ENCODE peak calls at places on chromosomes 11 and 22, in five cellular contexts. T is suprapubic skin, R is NB4, U is mucosa of descending colon, O is epithelial cell of esophagus. V is an unnamed sample.

GRCh38 chr22:46019351-46019750 is 42.4 kb upstream of the WNT7B start:
- DNase-seq in T (peak), R (no peak), U (no peak), O (no peak), V (no peak)

GRCh38 chr11:60124802-60125432 is 36.5 kb downstream of the MS4A2 start:
- DNase-seq in T (no peak), R (no peak), U (no peak), O (no peak), V (no peak)

GRCh38 chr11:43948341-43949185 is 6.1 kb downstream of the C11orf96 start:
- DNase-seq in T (peak), R (no peak), U (no peak), O (no peak), V (no peak)

GRCh38 chr11:131663403-131664200 is 293.2 kb downstream of the NTM start:
- DNase-seq in T (no peak), R (no peak), U (no peak), O (no peak), V (no peak)

GRCh38 chr11:127454856-127455255 is 454.3 kb upstream of the KIRREL3 start:
- DNase-seq in T (no peak), R (peak), U (no peak), O (no peak), V (no peak)

GRCh38 chr22:46052801-46053562 is 76.0 kb upstream of the WNT7B start:
- DNase-seq in T (peak), R (no peak), U (peak), O (peak), V (no peak)

GRCh38 chr11:133978816-133979215 is 22.0 kb upstream of the IGSF9B start:
- DNase-seq in T (no peak), R (no peak), U (no peak), O (no peak), V (no peak)

GRCh38 chr11:107263865-107264563 is 193.6 kb downstream of the CWF19L2 start:
- DNase-seq in T (no peak), R (no peak), U (no peak), O (no peak), V (no peak)

GRCh38 chr11:80330302-80330701 is 889.5 kb upstream of the TENM4 start:
- DNase-seq in T (no peak), R (no peak), U (no peak), O (peak), V (no peak)

GRCh38 chr22:32761251-32761903 is 40.1 kb upstream of the TIMP3 start:
- DNase-seq in T (no peak), R (no peak), U (no peak), O (peak), V (peak)

GRCh38 chr11:1131033-1131911 is 26.5 kb upstream of the MUC5AC start:
- DNase-seq in T (no peak), R (no peak), U (no peak), O (no peak), V (no peak)

GRCh38 chr11:68329496-68329895 is 17.1 kb downstream of the LRP5 start:
- DNase-seq in T (no peak), R (no peak), U (no peak), O (no peak), V (no peak)

GRCh38 chr11:105168457-105168856 is 28.9 kb upstream of the CARD18 start:
- DNase-seq in T (no peak), R (no peak), U (no peak), O (peak), V (no peak)

GRCh38 chr11:63567044-63567840 is 4.1 kb upstream of the PLAAT2 start:
- DNase-seq in T (no peak), R (peak), U (no peak), O (peak), V (peak)

GRCh38 chr11:73538381-73538872 is 59.5 kb downstream of the FAM168A start:
- DNase-seq in T (no peak), R (peak), U (no peak), O (no peak), V (no peak)

GRCh38 chr22:28442264-28442950 is 237.2 kb downstream of the TTC28 start:
- DNase-seq in T (peak), R (peak), U (peak), O (peak), V (no peak)

GRCh38 chr22:41524283-41524682 is 20.0 kb downstream of the POLR3H start:
- DNase-seq in T (peak), R (no peak), U (peak), O (no peak), V (no peak)

GRCh38 chr11:7597620-7598019 is 75.7 kb downstream of the CYB5R2 start:
- DNase-seq in T (no peak), R (no peak), U (peak), O (peak), V (no peak)

GRCh38 chr11:65382804-65383368 is 440 bp upstream of the SLC25A45 start:
- DNase-seq in T (no peak), R (no peak), U (peak), O (no peak), V (no peak)

GRCh38 chr11:112977620-112978212 is 16.5 kb downstream of the NCAM1 start:
- DNase-seq in T (no peak), R (peak), U (no peak), O (peak), V (peak)

GRCh38 chr11:33942954-33943353 is 51.1 kb upstream of the LMO2 start:
- DNase-seq in T (no peak), R (peak), U (no peak), O (peak), V (peak)

GRCh38 chr22:35873426-35873825 is 155.2 kb downstream of the RBFOX2 start:
- DNase-seq in T (no peak), R (no peak), U (no peak), O (no peak), V (no peak)

GRCh38 chr11:72745511-72745910 is 6.7 kb downstream of the ARAP1 start:
- DNase-seq in T (no peak), R (no peak), U (no peak), O (no peak), V (no peak)

GRCh38 chr11:1874406-1875092 is 17.1 kb downstream of the PRR33 start:
- DNase-seq in T (no peak), R (no peak), U (peak), O (no peak), V (no peak)

GRCh38 chr11:706439-706956 is 467 bp downstream of the EPS8L2 start:
- DNase-seq in T (no peak), R (no peak), U (peak), O (peak), V (no peak)

GRCh38 chr11:78655561-78655960 is 80.9 kb upstream of the NARS2 start:
- DNase-seq in T (no peak), R (no peak), U (no peak), O (no peak), V (no peak)

GRCh38 chr11:18650353-18650752 is 16.2 kb upstream of the SPTY2D1 start:
- DNase-seq in T (no peak), R (no peak), U (no peak), O (no peak), V (no peak)

GRCh38 chr11:18650859-18651557 is 16.9 kb upstream of the SPTY2D1 start:
- DNase-seq in T (no peak), R (peak), U (peak), O (peak), V (no peak)
- TF ChIP-seq CTCF in T (no peak), R (peak), U (peak), O (peak), V (peak)

GRCh38 chr11:76047766-76048165 is 158.5 kb downstream of the WNT11 start:
- DNase-seq in T (no peak), R (no peak), U (no peak), O (no peak), V (peak)
- H3K4me3 ChIP-seq in T (no peak), R (no peak), U (no peak), O (no peak), V (no peak)

GRCh38 chr11:100978442-100978841 is 151.2 kb downstream of the PGR start:
- DNase-seq in T (no peak), R (no peak), U (no peak), O (no peak), V (no peak)

GRCh38 chr11:100981196-100981824 is 148.3 kb downstream of the PGR start:
- DNase-seq in T (no peak), R (no peak), U (no peak), O (peak), V (no peak)

GRCh38 chr11:100984668-100985067 is 144.9 kb downstream of the PGR start:
- DNase-seq in T (no peak), R (no peak), U (no peak), O (no peak), V (no peak)

GRCh38 chr11:100978942-100979341 is 150.7 kb downstream of the PGR start:
- DNase-seq in T (no peak), R (no peak), U (no peak), O (no peak), V (no peak)

DNA sequence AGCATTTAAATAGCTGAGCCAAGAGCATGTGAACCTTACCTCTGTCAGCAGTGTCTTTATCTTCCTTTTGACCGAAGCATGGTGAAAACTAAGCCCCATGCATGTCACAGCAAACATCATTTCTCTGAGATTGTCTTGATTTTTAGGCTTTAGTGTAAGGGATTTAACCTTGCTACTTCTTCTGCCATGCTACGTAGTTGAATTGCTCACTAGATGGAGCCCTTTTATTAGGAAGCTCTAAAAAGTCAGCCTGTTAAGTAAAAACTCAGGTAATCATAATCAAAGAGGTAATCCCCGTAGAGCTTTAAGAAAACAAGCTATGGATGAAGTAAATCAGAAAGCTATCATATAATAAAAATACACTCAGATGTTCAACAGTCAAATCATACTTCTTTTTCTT is 149.5 kb downstream of the PGR start:
- DNase-seq in T (no peak), R (peak), U (no peak), O (peak), V (no peak)
- TF ChIP-seq CTCF in T (no peak), R (peak), U (no peak), O (peak), V (no peak)

GRCh38 chr11:67280791-67281551 is 8.1 kb upstream of the ANKRD13D start:
- DNase-seq in T (no peak), R (no peak), U (peak), O (no peak), V (no peak)

GRCh38 chr11:67281552-67282150 is 7.5 kb upstream of the ANKRD13D start:
- DNase-seq in T (no peak), R (no peak), U (peak), O (no peak), V (no peak)

GRCh38 chr11:67283490-67283963 is 5.6 kb upstream of the ANKRD13D start:
- DNase-seq in T (no peak), R (peak), U (peak), O (no peak), V (no peak)

GRCh38 chr11:67282876-67283371 is 6.2 kb upstream of the ANKRD13D start:
- DNase-seq in T (no peak), R (no peak), U (peak), O (no peak), V (no peak)

GRCh38 chr11:67282155-67282875 is 6.8 kb upstream of the ANKRD13D start:
- DNase-seq in T (no peak), R (no peak), U (peak), O (no peak), V (no peak)
- H3K4me3 ChIP-seq in T (no peak), R (no peak), U (no peak), O (no peak), V (no peak)

GRCh38 chr11:118792642-118793124 is 1.7 kb upstream of the DDX6 start:
- DNase-seq in T (no peak), R (peak), U (peak), O (peak), V (peak)

GRCh38 chr11:118791961-118792578 is 1.1 kb upstream of the DDX6 start:
- DNase-seq in T (peak), R (peak), U (peak), O (peak), V (no peak)

GRCh38 chr11:118789501-118790356 is 1.2 kb downstream of the DDX6 start:
- DNase-seq in T (no peak), R (peak), U (peak), O (peak), V (no peak)

GRCh38 chr11:118790357-118791014 is 478 bp downstream of the DDX6 start:
- DNase-seq in T (peak), R (peak), U (no peak), O (peak), V (peak)

DNA sequence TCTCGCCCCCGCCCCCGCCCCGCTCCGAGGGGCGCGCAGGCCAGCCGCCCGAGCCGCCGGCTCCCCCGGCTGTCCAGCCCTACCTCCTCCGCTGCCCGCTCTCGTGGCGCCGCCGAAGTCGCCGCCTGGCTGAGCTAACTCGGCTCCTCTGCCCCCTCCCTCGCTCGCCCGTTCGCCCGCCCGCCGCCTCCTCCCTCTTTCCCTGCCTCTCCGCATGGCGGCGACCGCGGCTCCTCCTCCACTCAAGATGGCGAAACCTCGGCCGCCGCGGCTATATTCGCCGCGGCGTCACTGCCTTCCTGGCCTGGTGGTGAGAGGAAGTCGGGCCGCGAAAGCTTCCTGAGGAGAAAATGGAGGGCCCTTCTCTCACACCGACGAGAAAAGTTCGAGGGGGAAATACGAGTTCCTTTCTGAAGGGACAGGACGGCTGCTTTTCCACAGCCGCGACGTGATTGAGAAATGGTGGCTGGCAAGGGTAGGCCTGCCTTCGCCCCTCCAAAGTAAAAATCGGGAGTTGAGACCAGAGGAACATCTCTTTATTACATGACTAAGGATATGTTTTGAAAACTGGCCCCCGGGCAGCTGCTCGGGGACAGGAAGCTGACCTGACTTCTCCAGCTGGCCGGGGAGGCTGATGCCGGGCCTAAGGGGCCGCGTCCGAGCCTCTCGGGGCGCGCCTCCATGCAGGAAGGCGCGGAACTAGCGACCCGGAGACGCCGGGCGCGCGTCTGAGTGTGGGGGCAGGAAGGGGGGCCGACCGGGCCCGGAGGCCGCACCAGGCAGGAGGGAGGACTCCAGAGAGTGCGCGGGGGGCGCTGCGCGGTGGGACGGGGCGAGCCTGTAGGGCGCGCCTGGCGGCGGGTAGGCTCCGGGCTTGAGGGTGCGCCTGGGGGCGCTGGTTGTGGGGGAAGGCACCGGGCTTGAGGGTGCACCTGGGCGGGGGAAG is at the start of gene DDX6:
- DNase-seq in T (peak), R (peak), U (peak), O (peak), V (peak)
- TF ChIP-seq CTCF in T (peak), R (no peak), U (peak), O (peak), V (peak)

DNA sequence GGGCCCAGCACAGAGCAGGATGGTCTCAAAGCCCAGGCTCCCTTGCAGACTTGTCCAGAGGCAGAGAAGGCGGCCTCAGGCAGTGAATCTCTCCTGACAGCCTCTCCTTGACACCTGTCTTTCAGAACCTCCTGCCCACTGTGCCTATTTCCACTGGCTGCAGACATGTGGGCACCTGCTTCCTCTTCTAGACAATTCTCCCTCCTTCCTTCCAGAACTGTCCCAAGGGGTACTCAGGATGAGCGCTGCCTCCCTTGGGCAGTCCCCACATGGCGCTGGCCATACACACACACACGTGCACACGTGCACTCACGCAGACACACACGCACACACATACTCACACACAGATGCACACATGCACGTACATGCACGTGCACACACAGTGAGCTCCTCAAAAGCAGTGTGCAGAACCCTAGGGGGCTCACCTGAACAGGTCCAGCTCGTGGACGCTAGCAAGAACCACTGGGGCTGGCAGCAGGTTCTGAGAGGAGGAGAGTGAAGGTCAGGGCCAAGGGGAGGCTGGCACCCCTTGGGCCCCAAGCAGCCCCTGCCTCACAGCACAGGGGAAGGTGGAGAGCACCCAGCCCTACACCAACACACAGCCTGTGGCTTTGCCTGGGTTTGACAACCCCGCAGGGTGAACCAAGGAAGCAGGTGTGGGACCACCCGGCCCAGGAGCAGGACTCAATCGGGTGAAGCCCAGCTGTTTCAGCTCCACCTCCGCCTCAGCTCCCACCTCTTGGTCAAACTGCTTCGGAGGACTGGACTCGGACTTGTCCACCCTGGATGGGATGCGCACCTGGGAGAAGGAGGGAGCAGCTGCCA is 8.1 kb upstream of the PLXNB2 start:
- DNase-seq in T (no peak), R (no peak), U (no peak), O (no peak), V (no peak)
- H3K4me3 ChIP-seq in T (no peak), R (no peak), U (no peak), O (no peak), V (no peak)

V was measured in AG09309.